ENCODE peak calls at places on chromosomes 4 and X, in four cellular contexts. W is HCT116, Y is HFFc6, M is breast epithelium. U is an unnamed sample.

GRCh38 chr4:139242511-139243051 is 37.4 kb downstream of the MGARP start:
- DNase-seq in W (no peak), Y (peak; percentile 81), M (no peak), U (no peak)

GRCh38 chr4:147361726-147362125 is 119.2 kb upstream of the EDNRA start:
- DNase-seq in W (peak; percentile 61), Y (peak; percentile 72), M (no peak), U (no peak)

GRCh38 chr4:183256756-183257385 is 63.2 kb downstream of the CLDN22 start:
- DNase-seq in W (peak; percentile 33), Y (peak; percentile 30), M (no peak), U (no peak)

GRCh38 chr4:176306837-176307590 is 12.8 kb upstream of the SPCS3 start:
- DNase-seq in W (no peak), Y (no peak), M (no peak), U (no peak)

GRCh38 chr4:10787365-10787764 is 102.8 kb upstream of the CLNK start:
- DNase-seq in W (no peak), Y (no peak), M (no peak), U (no peak)

GRCh38 chrX:31279359-31279758 is 207.5 kb upstream of the FTHL17 start:
- DNase-seq in W (no peak), Y (peak; percentile 9), M (no peak), U (no peak)

GRCh38 chr4:30860983-30861382 is 140.8 kb downstream of the PCDH7 start:
- DNase-seq in W (peak; percentile 93), Y (no peak), M (no peak), U (no peak)

GRCh38 chrX:66638591-66639500 is at the start of gene EDA2R:
- DNase-seq in W (no peak), Y (peak; percentile 88), M (no peak), U (no peak)

GRCh38 chr4:83013931-83014330 is 3.3 kb upstream of the LIN54 start:
- DNase-seq in W (no peak), Y (no peak), M (no peak), U (no peak)

GRCh38 chr4:98653890-98654867 is 4.2 kb downstream of the TSPAN5 start:
- DNase-seq in W (peak; percentile 64), Y (peak; percentile 90), M (no peak), U (no peak)

GRCh38 chr4:164169591-164169990 is 584.3 kb upstream of the SMIM31 start:
- DNase-seq in W (no peak), Y (no peak), M (no peak), U (no peak)

GRCh38 chrX:49309401-49309981 is 6.0 kb downstream of the GAGE10 start:
- DNase-seq in W (no peak), Y (peak; percentile 2), M (no peak), U (no peak)

GRCh38 chrX:37302569-37302968 is 46.6 kb upstream of the PRRG1 start:
- DNase-seq in W (peak; percentile 10), Y (peak; percentile 0), M (no peak), U (no peak)

GRCh38 chr4:118760493-118760892 is 75.3 kb downstream of the METTL14 start:
- DNase-seq in W (no peak), Y (no peak), M (no peak), U (no peak)

GRCh38 chrX:40100537-40101429 is 3.0 kb upstream of the BCOR start:
- DNase-seq in W (no peak), Y (no peak), M (no peak), U (no peak)

GRCh38 chr4:20062054-20062453 is 189.7 kb upstream of the SLIT2 start:
- DNase-seq in W (no peak), Y (no peak), M (no peak), U (no peak)

GRCh38 chr4:128060130-128060619 is 937 bp upstream of the LARP1B start:
- DNase-seq in W (no peak), Y (no peak), M (no peak), U (no peak)

GRCh38 chr4:155017426-155017825 is 191.0 kb upstream of the NPY2R start:
- DNase-seq in W (no peak), Y (no peak), M (no peak), U (no peak)

GRCh38 chr4:15366660-15367059 is 61.2 kb upstream of the C1QTNF7 start:
- DNase-seq in W (no peak), Y (no peak), M (no peak), U (no peak)

GRCh38 chr4:10179957-10180602 is 63.5 kb upstream of the WDR1 start:
- DNase-seq in W (no peak), Y (peak; percentile 71), M (no peak), U (no peak)

GRCh38 chrX:123884809-123885408 is 25.1 kb downstream of the XIAP start:
- DNase-seq in W (no peak), Y (peak; percentile 41), M (no peak), U (no peak)

GRCh38 chr4:189792819-189793618 is 147.7 kb upstream of the FRG1 start:
- DNase-seq in W (peak; percentile 54), Y (peak; percentile 57), M (peak; percentile 73), U (peak; percentile 76)

GRCh38 chrX:49111846-49112245 is 11.7 kb downstream of the GPKOW start:
- DNase-seq in W (no peak), Y (no peak), M (no peak), U (no peak)

GRCh38 chr4:25559508-25559907 is 96.1 kb upstream of the SLC34A2 start:
- DNase-seq in W (no peak), Y (no peak), M (no peak), U (no peak)

GRCh38 chrX:52346462-52347165 is 22.2 kb upstream of the XAGE2 start:
- DNase-seq in W (peak; percentile 43), Y (peak; percentile 23), M (no peak), U (no peak)

GRCh38 chr4:181078236-181078635 is 1165.0 kb upstream of the TENM3 start:
- DNase-seq in W (no peak), Y (no peak), M (no peak), U (no peak)

GRCh38 chr4:39357002-39357401 is 9.2 kb downstream of the RFC1 start:
- DNase-seq in W (no peak), Y (no peak), M (no peak), U (no peak)

GRCh38 chrX:10607233-10607632 is 13.2 kb downstream of the MID1 start:
- DNase-seq in W (no peak), Y (no peak), M (no peak), U (no peak)

GRCh38 chr4:24236532-24236931 is 346.7 kb upstream of the PPARGC1A start:
- DNase-seq in W (no peak), Y (no peak), M (no peak), U (no peak)

GRCh38 chr4:88697588-88698329 is at the start of gene NAP1L5:
- DNase-seq in W (peak; percentile 13), Y (peak; percentile 49), M (no peak), U (no peak)

GRCh38 chr4:15482842-15483241 is 13.2 kb downstream of the CC2D2A start:
- DNase-seq in W (no peak), Y (no peak), M (no peak), U (no peak)

GRCh38 chr4:150379454-150379853 is 202.5 kb upstream of the MAB21L2 start:
- DNase-seq in W (no peak), Y (peak; percentile 22), M (no peak), U (no peak)

GRCh38 chrX:132226169-132226568 is 6.9 kb upstream of the RAP2C start:
- DNase-seq in W (no peak), Y (no peak), M (no peak), U (no peak)
- TF ChIP-seq CTCF in W (peak; percentile 20), Y (peak; percentile 70), M (no peak), U (peak; percentile 79)

DNA sequence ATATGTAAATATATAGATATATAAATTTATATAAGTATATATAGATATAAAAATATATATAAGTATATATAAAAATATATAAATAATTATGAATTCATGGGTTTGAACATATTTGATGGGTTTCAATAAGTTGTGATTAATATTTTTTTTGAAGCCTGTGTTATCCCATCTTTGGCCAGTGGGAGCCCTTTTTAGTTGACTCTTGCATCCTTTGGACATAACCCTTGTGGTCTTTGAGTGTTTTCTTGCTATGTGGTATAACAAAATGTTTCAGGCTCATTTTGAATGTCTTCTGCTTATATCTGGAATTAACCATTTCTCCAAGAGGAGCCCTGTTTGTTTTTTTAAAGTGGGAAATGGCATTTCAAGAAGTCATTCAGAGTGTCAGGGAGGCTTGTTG is 15.2 kb downstream of the SNX25 start:
- DNase-seq in W (no peak), Y (no peak), M (no peak), U (no peak)
- TF ChIP-seq CTCF in W (no peak), Y (peak; percentile 58), M (peak; percentile 18), U (peak; percentile 64)

GRCh38 chrX:141467442-141467841 is 117.1 kb downstream of the SPANXA1 start:
- DNase-seq in W (no peak), Y (no peak), M (no peak), U (no peak)
- TF ChIP-seq CTCF in W (no peak), Y (peak; percentile 57), M (no peak), U (peak; percentile 59)

GRCh38 chr4:78624048-78624447 is 72.5 kb downstream of the ANXA3 start:
- DNase-seq in W (no peak), Y (no peak), M (no peak), U (no peak)
- TF ChIP-seq CTCF in W (no peak), Y (no peak), M (no peak), U (no peak)

GRCh38 chrX:55132416-55132815 is 43.6 kb downstream of the PAGE2 start:
- DNase-seq in W (no peak), Y (no peak), M (no peak), U (no peak)
- TF ChIP-seq CTCF in W (no peak), Y (no peak), M (no peak), U (no peak)

GRCh38 chrX:44542567-44543325 is at the start of gene FUNDC1:
- DNase-seq in W (peak; percentile 83), Y (peak; percentile 89), M (peak; percentile 90), U (peak; percentile 92)
- TF ChIP-seq CTCF in W (peak; percentile 29), Y (peak; percentile 65), M (no peak), U (peak; percentile 61)

DNA sequence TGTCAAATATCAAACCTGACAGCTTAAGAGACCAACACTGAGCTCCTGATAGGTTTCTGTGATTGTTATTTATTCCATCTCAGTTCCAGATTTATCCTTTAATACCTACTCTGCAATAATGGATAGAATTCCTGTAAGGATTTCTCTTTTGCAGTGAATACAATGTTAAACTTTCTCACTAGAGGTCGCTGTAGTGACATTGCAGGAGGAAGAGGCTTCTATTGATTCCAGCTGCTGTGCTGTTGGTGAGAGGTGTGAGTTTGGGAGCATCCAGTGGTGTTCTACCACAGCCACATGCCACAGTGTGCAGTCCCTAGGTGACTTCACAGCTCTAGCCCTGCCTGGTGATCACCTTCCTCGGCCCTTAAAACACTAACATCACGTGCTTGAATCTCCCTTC is 34.6 kb upstream of the DCAF8L2 start:
- DNase-seq in W (no peak), Y (no peak), M (no peak), U (no peak)
- TF ChIP-seq CTCF in W (peak; percentile 46), Y (no peak), M (no peak), U (peak; percentile 73)

DNA sequence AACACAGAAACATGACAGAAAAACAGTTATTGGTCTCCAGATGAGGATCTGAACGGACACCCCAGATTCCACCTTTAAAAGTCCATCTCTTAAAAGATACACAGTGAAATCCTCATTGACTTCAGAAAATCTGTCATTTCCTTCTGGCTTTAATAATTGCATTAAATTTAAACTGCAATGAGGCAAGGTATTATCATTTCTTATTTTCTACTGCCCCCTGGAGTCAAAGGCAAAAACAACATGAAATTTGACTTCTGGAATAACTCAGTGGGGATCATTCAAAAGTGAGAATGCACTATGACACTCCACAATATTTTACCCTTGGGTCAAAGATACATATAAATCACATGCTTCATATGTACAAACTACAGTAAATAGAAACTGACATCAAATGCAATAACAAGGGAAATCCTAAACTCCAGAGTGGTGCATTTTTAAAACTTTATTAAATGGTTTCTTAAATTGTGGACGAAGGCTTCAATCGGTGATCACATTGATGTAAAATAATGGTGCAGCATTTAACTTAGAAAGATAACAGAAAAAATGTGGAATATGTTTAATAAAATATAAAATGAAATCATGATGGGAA is 56.4 kb upstream of the SPANXN1 start:
- DNase-seq in W (no peak), Y (no peak), M (no peak), U (no peak)
- TF ChIP-seq CTCF in W (no peak), Y (peak; percentile 52), M (peak; percentile 33), U (peak; percentile 70)